ENCODE peak calls at places on chromosome 1, in six cellular contexts. P is K562, I is neural progenitor cell, A is GM23248, T is fibroblast of lung, D is mammary epithelial cell. F is an unnamed sample.

GRCh38 chr1:17919525-17920439 is 164.6 kb downstream of the ACTL8 start:
- DNase-seq in I (peak; percentile 84), D (peak; percentile 9), P (peak; percentile 57), A (peak; percentile 71), T (peak; percentile 40), F (no peak)

GRCh38 chr1:169487561-169487960 is 1.8 kb upstream of the SLC19A2 start:
- DNase-seq in I (no peak), D (no peak), P (no peak), T (no peak), A (no peak), F (no peak)

GRCh38 chr1:221998186-221998612 is 256.3 kb upstream of the DUSP10 start:
- DNase-seq in D (no peak), A (peak; percentile 27), P (no peak), T (peak; percentile 91), I (no peak), F (no peak)

GRCh38 chr1:205504311-205505075 is at the start of gene CDK18:
- DNase-seq in T (peak; percentile 32), P (peak; percentile 68), D (peak; percentile 85), A (no peak), I (peak; percentile 85), F (no peak)

GRCh38 chr1:206672844-206673758 is 11.6 kb upstream of the MAPKAPK2 start:
- DNase-seq in A (no peak), T (peak; percentile 42), D (no peak), I (no peak), P (peak; percentile 88), F (peak; percentile 43)

GRCh38 chr1:192862271-192862670 is 53.4 kb downstream of the RGS2 start:
- DNase-seq in P (no peak), D (peak; percentile 31), A (no peak), T (no peak), I (no peak), F (no peak)

GRCh38 chr1:59046730-59047157 is 250.2 kb upstream of the FGGY start:
- DNase-seq in P (no peak), I (no peak), A (peak; percentile 18), D (no peak), T (no peak), F (peak; percentile 28)

GRCh38 chr1:59017501-59018231 is 233.8 kb upstream of the JUN start:
- DNase-seq in A (peak; percentile 22), T (peak; percentile 79), I (no peak), D (peak; percentile 28), P (no peak), F (no peak)

GRCh38 chr1:230895452-230895851 is 27.1 kb upstream of the C1orf198 start:
- DNase-seq in P (no peak), T (no peak), I (no peak), D (no peak), A (no peak), F (no peak)

GRCh38 chr1:202017385-202018225 is 7.2 kb downstream of the ELF3 start:
- DNase-seq in A (no peak), T (no peak), P (peak; percentile 65), D (no peak), I (peak; percentile 42), F (no peak)

GRCh38 chr1:37601441-37601840 is 5.7 kb upstream of the GNL2 start:
- DNase-seq in P (no peak), T (no peak), A (no peak), I (no peak), D (no peak), F (no peak)

GRCh38 chr1:240824238-240824637 is 212.3 kb upstream of the GREM2 start:
- DNase-seq in A (no peak), D (no peak), P (no peak), I (no peak), T (no peak), F (no peak)

GRCh38 chr1:172040466-172040865 is 199.2 kb downstream of the DNM3 start:
- DNase-seq in A (peak; percentile 67), I (no peak), P (no peak), D (peak; percentile 78), T (peak; percentile 93), F (peak; percentile 80)

GRCh38 chr1:53075206-53075605 is 13.2 kb downstream of the PODN start:
- DNase-seq in I (no peak), D (no peak), A (no peak), T (no peak), P (no peak), F (no peak)

GRCh38 chr1:85146972-85147359 is 53.9 kb downstream of the SYDE2 start:
- DNase-seq in P (no peak), T (peak; percentile 74), A (peak; percentile 23), D (peak; percentile 27), I (no peak), F (no peak)

GRCh38 chr1:54114955-54115354 is 37.8 kb downstream of the CDCP2 start:
- DNase-seq in I (no peak), T (no peak), D (no peak), P (no peak), A (no peak), F (no peak)

GRCh38 chr1:243946946-243947345 is 96.9 kb upstream of the AKT3 start:
- DNase-seq in P (peak; percentile 34), T (no peak), D (peak; percentile 8), I (peak; percentile 59), A (peak; percentile 46), F (peak; percentile 52)

GRCh38 chr1:160987359-160988062 is 32.9 kb upstream of the ITLN2 start:
- DNase-seq in A (no peak), T (no peak), D (no peak), I (no peak), P (no peak), F (no peak)

GRCh38 chr1:143652187-143652586 is 319.6 kb downstream of the FAM72C start:
- DNase-seq in T (no peak), A (no peak), P (no peak), D (no peak), I (no peak), F (no peak)

DNA sequence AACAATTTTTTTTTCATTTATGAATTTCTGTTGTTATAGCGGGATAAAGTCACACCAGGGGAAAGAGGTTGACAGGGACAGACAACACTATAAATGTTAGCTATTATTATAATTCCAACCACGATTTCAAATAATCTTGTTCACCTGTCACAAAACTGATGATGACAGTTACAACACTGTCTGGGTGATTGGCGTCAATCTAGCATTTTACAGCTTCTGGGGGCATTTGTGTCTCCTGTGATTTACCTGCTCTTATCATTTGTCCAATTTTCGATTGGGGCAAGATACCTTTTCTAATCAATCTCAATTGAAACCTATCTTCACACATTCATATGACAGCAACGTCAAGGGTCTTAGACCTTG is 44.6 kb upstream of the LYST start:
- DNase-seq in T (no peak), A (no peak), D (no peak), I (no peak), P (no peak), F (no peak)
- H3K4me1 ChIP-seq in T (peaks cover 19% of the 10 kb centered on the region), A (peaks cover 49% of the 10 kb centered on the region), D (peaks cover 54% of the 10 kb centered on the region), I (peaks cover 11% of the 10 kb centered on the region), P (no peaks in the 10 kb centered on the region), F (peaks cover 34% of the 10 kb centered on the region)

DNA sequence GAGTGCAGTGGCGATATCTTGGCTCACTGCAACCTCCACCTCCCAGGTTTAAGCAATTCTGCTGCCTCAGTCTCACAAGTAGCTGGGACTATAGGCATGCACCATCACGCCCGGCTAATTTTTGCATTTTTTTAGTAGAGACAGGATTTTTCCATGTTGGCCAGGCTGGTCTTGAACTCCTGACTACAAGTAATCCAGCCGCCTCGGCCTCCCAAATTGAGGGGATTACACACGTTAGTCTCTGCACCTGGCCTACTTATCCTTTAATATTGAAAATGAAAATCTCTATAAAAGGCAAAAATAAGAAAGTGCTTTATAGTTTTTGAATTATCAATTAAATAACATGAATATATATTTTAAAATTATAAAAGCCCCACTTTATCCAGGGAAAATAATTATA is 190.6 kb downstream of the DPYD start:
- DNase-seq in D (no peak), T (no peak), A (no peak), I (no peak), P (no peak), F (no peak)
- H3K27ac ChIP-seq in D (no peak overlapping the region), T (no peak overlapping the region), A (no peak overlapping the region), I (no peak overlapping the region), P (no peak overlapping the region), F (no peak overlapping the region)

GRCh38 chr1:46450160-46450517 is 39.5 kb upstream of the DMBX1 start:
- DNase-seq in D (no peak), A (no peak), P (no peak), I (no peak), T (no peak), F (no peak)

GRCh38 chr1:46446646-46447498 is 42.8 kb upstream of the DMBX1 start:
- DNase-seq in D (peak; percentile 52), A (peak; percentile 83), P (peak; percentile 77), I (peak; percentile 92), T (peak; percentile 47), F (peak; percentile 58)

GRCh38 chr1:46447499-46448108 is 42.0 kb upstream of the DMBX1 start:
- DNase-seq in A (no peak), I (no peak), P (no peak), D (no peak), T (no peak), F (no peak)

GRCh38 chr1:46449223-46450159 is 40.1 kb upstream of the DMBX1 start:
- DNase-seq in T (no peak), A (no peak), P (peak; percentile 51), I (no peak), D (no peak), F (no peak)

DNA sequence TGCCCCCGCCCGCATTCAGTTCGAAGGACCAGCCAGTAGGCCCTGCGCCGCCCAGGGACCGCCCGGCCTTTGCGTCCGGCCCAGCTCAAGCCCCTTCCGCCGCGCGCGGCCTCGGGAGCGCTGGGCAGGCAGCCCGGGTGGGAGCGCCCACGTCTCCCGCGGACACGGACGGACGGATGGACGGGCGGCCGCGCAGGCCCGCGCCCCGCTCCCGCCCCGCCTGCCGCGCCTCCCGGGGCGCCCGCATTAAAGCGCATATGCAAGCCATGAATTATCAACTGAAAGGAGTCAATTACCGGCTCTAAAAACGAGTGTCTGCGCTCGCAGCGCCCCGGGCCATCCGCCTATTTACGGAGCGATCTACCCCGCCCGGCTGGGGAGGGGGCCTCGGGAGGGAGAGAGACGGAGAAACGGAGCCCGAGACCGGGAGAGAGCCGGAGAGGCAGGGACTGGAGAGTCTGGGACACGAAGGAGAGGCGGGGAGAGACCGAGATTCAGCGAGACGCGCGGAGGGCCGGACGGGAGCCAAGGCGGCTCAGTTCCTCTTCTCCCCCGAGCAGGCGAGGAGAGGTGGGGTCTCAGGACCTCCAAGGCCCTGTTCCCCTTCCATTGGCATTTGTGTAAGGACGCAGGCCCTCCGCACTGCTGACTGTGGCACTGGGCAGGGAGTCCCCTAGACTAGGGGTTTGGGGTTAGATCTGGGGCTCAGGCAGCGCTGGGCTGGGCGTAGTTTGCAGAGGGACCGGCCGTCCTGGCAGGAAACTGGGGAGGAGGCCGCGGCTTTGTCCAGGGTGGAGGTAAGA is 41.3 kb upstream of the DMBX1 start:
- DNase-seq in P (no peak), D (no peak), A (no peak), I (peak; percentile 60), T (peak; percentile 3), F (no peak)
- TF ChIP-seq EZH2 in P (no peak), D (no peak), A (peak; percentile 72), I (peak; percentile 99), T (peak; percentile 46), F (peak; percentile 92)

GRCh38 chr1:116474921-116475849 is 95.6 kb downstream of the CD58 start:
- DNase-seq in T (no peak), A (no peak), D (no peak), P (no peak), I (no peak), F (no peak)
- H3K4me1 ChIP-seq in T (no peaks in the 10 kb centered on the region), A (no peaks in the 10 kb centered on the region), D (no peaks in the 10 kb centered on the region), P (peaks cover 25% of the 10 kb centered on the region), I (peaks cover 9% of the 10 kb centered on the region), F (no peaks in the 10 kb centered on the region)

F was measured in endothelial cell of umbilical vein.